ENCODE peak calls at places on chromosomes 11 and 22, in seven cellular contexts. One of them, this sample, is unnamed.
A peak's percentile ranks its signal among the peaks of the same experiment; 100 is the strongest.

GRCh38 chr11:66363805-66364535 is 7.6 kb downstream of the SLC29A2 start:
- DNase-seq in GM20000: peak; percentile 81
- DNase-seq in stomach: peak; percentile 55
- DNase-seq in cardiac muscle cell: peak; percentile 27
- DNase-seq in Panc1: no peak
- DNase-seq in tibial artery: no peak
- DNase-seq in endothelial cell: peak; percentile 77
- DNase-seq in this sample: no peak

GRCh38 chr11:122791411-122791810 is 46.9 kb upstream of the CRTAM start:
- DNase-seq in GM20000: no peak
- DNase-seq in stomach: no peak
- DNase-seq in cardiac muscle cell: no peak
- DNase-seq in Panc1: peak; percentile 28
- DNase-seq in tibial artery: no peak
- DNase-seq in endothelial cell: no peak
- DNase-seq in this sample: no peak

GRCh38 chr11:16195659-16196058 is 160.7 kb downstream of the SOX6 start:
- DNase-seq in GM20000: no peak
- DNase-seq in stomach: no peak
- DNase-seq in cardiac muscle cell: peak; percentile 20
- DNase-seq in Panc1: no peak
- DNase-seq in tibial artery: no peak
- DNase-seq in endothelial cell: no peak
- DNase-seq in this sample: no peak

GRCh38 chr22:26354707-26355106 is 74.4 kb upstream of the ASPHD2 start:
- DNase-seq in GM20000: no peak
- DNase-seq in stomach: no peak
- DNase-seq in cardiac muscle cell: no peak
- DNase-seq in Panc1: no peak
- DNase-seq in tibial artery: no peak
- DNase-seq in endothelial cell: no peak
- DNase-seq in this sample: no peak

GRCh38 chr11:94656968-94657367 is 89.8 kb downstream of the PIWIL4 start:
- DNase-seq in GM20000: no peak
- DNase-seq in stomach: no peak
- DNase-seq in cardiac muscle cell: no peak
- DNase-seq in Panc1: no peak
- DNase-seq in tibial artery: no peak
- DNase-seq in endothelial cell: no peak
- DNase-seq in this sample: no peak

GRCh38 chr11:119791701-119792151 is 62.7 kb upstream of the NECTIN1 start:
- DNase-seq in GM20000: no peak
- DNase-seq in stomach: no peak
- DNase-seq in cardiac muscle cell: peak; percentile 65
- DNase-seq in Panc1: no peak
- DNase-seq in tibial artery: peak; percentile 53
- DNase-seq in endothelial cell: no peak
- DNase-seq in this sample: no peak

GRCh38 chr22:48560836-48561235 is 1266.8 kb downstream of the BRD1 start:
- DNase-seq in GM20000: no peak
- DNase-seq in stomach: no peak
- DNase-seq in cardiac muscle cell: no peak
- DNase-seq in Panc1: no peak
- DNase-seq in tibial artery: no peak
- DNase-seq in endothelial cell: no peak
- DNase-seq in this sample: no peak

GRCh38 chr22:23750744-23751440 is at the start of gene ZNF70:
- DNase-seq in GM20000: peak; percentile 96
- DNase-seq in stomach: peak; percentile 95
- DNase-seq in cardiac muscle cell: peak; percentile 85
- DNase-seq in Panc1: no peak
- DNase-seq in tibial artery: peak; percentile 93
- DNase-seq in endothelial cell: peak; percentile 82
- DNase-seq in this sample: peak; percentile 36

GRCh38 chr22:43471606-43472135 is 59.9 kb downstream of the MPPED1 start:
- DNase-seq in GM20000: no peak
- DNase-seq in stomach: no peak
- DNase-seq in cardiac muscle cell: no peak
- DNase-seq in Panc1: no peak
- DNase-seq in tibial artery: no peak
- DNase-seq in endothelial cell: no peak
- DNase-seq in this sample: no peak

GRCh38 chr11:26048271-26048670 is 283.7 kb upstream of the ANO3 start:
- DNase-seq in GM20000: no peak
- DNase-seq in stomach: no peak
- DNase-seq in cardiac muscle cell: peak; percentile 1
- DNase-seq in Panc1: no peak
- DNase-seq in tibial artery: no peak
- DNase-seq in endothelial cell: no peak
- DNase-seq in this sample: no peak

GRCh38 chr11:48103621-48104561 is 112.7 kb upstream of the OR4B1 start:
- DNase-seq in GM20000: no peak
- DNase-seq in stomach: no peak
- DNase-seq in cardiac muscle cell: peak; percentile 55
- DNase-seq in Panc1: no peak
- DNase-seq in tibial artery: no peak
- DNase-seq in endothelial cell: no peak
- DNase-seq in this sample: no peak

GRCh38 chr11:119729581-119730346 is 764 bp upstream of the NECTIN1 start:
- DNase-seq in GM20000: peak; percentile 60
- DNase-seq in stomach: peak; percentile 52
- DNase-seq in cardiac muscle cell: peak; percentile 89
- DNase-seq in Panc1: no peak
- DNase-seq in tibial artery: peak; percentile 79
- DNase-seq in endothelial cell: no peak
- DNase-seq in this sample: peak; percentile 75

GRCh38 chr22:17732251-17732854 is 41.9 kb downstream of the BID start:
- DNase-seq in GM20000: no peak
- DNase-seq in stomach: no peak
- DNase-seq in cardiac muscle cell: no peak
- DNase-seq in Panc1: no peak
- DNase-seq in tibial artery: peak; percentile 15
- DNase-seq in endothelial cell: no peak
- DNase-seq in this sample: no peak

GRCh38 chr11:120035756-120036155 is 102.2 kb downstream of the TRIM29 start:
- DNase-seq in GM20000: no peak
- DNase-seq in stomach: no peak
- DNase-seq in cardiac muscle cell: no peak
- DNase-seq in Panc1: no peak
- DNase-seq in tibial artery: no peak
- DNase-seq in endothelial cell: no peak
- DNase-seq in this sample: peak; percentile 1

GRCh38 chr11:111193924-111194490 is 51.5 kb upstream of the POU2AF2 start:
- DNase-seq in GM20000: no peak
- DNase-seq in stomach: no peak
- DNase-seq in cardiac muscle cell: no peak
- DNase-seq in Panc1: no peak
- DNase-seq in tibial artery: no peak
- DNase-seq in endothelial cell: no peak
- DNase-seq in this sample: no peak

GRCh38 chr11:102064316-102064715 is 17.1 kb downstream of the CFAP300 start:
- DNase-seq in GM20000: no peak
- DNase-seq in stomach: no peak
- DNase-seq in cardiac muscle cell: no peak
- DNase-seq in Panc1: no peak
- DNase-seq in tibial artery: no peak
- DNase-seq in endothelial cell: no peak
- DNase-seq in this sample: no peak

GRCh38 chr11:18245396-18245795 is 3.1 kb downstream of the SAA2 start:
- DNase-seq in GM20000: no peak
- DNase-seq in stomach: no peak
- DNase-seq in cardiac muscle cell: no peak
- DNase-seq in Panc1: no peak
- DNase-seq in tibial artery: no peak
- DNase-seq in endothelial cell: no peak
- DNase-seq in this sample: no peak

GRCh38 chr11:120532511-120533196 is 21.1 kb downstream of the GRIK4 start:
- DNase-seq in GM20000: no peak
- DNase-seq in stomach: no peak
- DNase-seq in cardiac muscle cell: peak; percentile 42
- DNase-seq in Panc1: no peak
- DNase-seq in tibial artery: no peak
- DNase-seq in endothelial cell: no peak
- DNase-seq in this sample: no peak

GRCh38 chr11:34653851-34654490 is 33.1 kb downstream of the EHF start:
- DNase-seq in GM20000: no peak
- DNase-seq in stomach: peak; percentile 76
- DNase-seq in cardiac muscle cell: peak; percentile 96
- DNase-seq in Panc1: peak; percentile 82
- DNase-seq in tibial artery: no peak
- DNase-seq in endothelial cell: no peak
- DNase-seq in this sample: no peak

GRCh38 chr11:132300283-132300682 is 929.9 kb downstream of the NTM start:
- DNase-seq in GM20000: no peak
- DNase-seq in stomach: no peak
- DNase-seq in cardiac muscle cell: peak; percentile 16
- DNase-seq in Panc1: no peak
- DNase-seq in tibial artery: no peak
- DNase-seq in endothelial cell: peak; percentile 15
- DNase-seq in this sample: no peak

GRCh38 chr11:69841859-69842698 is 22.9 kb upstream of the FGF3 start:
- DNase-seq in GM20000: no peak
- DNase-seq in stomach: no peak
- DNase-seq in cardiac muscle cell: peak; percentile 17
- DNase-seq in Panc1: no peak
- DNase-seq in tibial artery: no peak
- DNase-seq in endothelial cell: no peak
- DNase-seq in this sample: no peak

GRCh38 chr22:19869497-19870152 is 15.0 kb upstream of the GNB1L start:
- DNase-seq in GM20000: no peak
- DNase-seq in stomach: no peak
- DNase-seq in cardiac muscle cell: no peak
- DNase-seq in Panc1: no peak
- DNase-seq in tibial artery: peak; percentile 42
- DNase-seq in endothelial cell: no peak
- DNase-seq in this sample: peak; percentile 51

GRCh38 chr11:2886191-2886894 is 768 bp upstream of the CDKN1C start:
- DNase-seq in GM20000: no peak
- DNase-seq in stomach: no peak
- DNase-seq in cardiac muscle cell: peak; percentile 57
- DNase-seq in Panc1: no peak
- DNase-seq in tibial artery: peak; percentile 78
- DNase-seq in endothelial cell: peak; percentile 67
- DNase-seq in this sample: no peak

GRCh38 chr11:18395735-18396504 is 1.6 kb downstream of the LDHA start:
- DNase-seq in GM20000: peak; percentile 94
- DNase-seq in stomach: peak; percentile 99
- DNase-seq in cardiac muscle cell: peak; percentile 100
- DNase-seq in Panc1: peak; percentile 96
- DNase-seq in tibial artery: peak; percentile 99
- DNase-seq in endothelial cell: peak; percentile 95
- DNase-seq in this sample: peak; percentile 98

GRCh38 chr22:26318975-26319374 is 110.1 kb upstream of the ASPHD2 start:
- DNase-seq in GM20000: no peak
- DNase-seq in stomach: no peak
- DNase-seq in cardiac muscle cell: no peak
- DNase-seq in Panc1: no peak
- DNase-seq in tibial artery: no peak
- DNase-seq in endothelial cell: peak; percentile 67
- DNase-seq in this sample: no peak

GRCh38 chr11:10387209-10388083 is 67.6 kb upstream of the AMPD3 start:
- DNase-seq in GM20000: no peak
- DNase-seq in stomach: no peak
- DNase-seq in cardiac muscle cell: peak; percentile 98
- DNase-seq in Panc1: no peak
- DNase-seq in tibial artery: peak; percentile 86
- DNase-seq in endothelial cell: no peak
- DNase-seq in this sample: no peak
- TF ChIP-seq CTCF in GM20000: no peak
- TF ChIP-seq CTCF in stomach: no peak
- TF ChIP-seq CTCF in cardiac muscle cell: no peak
- TF ChIP-seq CTCF in Panc1: no peak
- TF ChIP-seq CTCF in tibial artery: no peak
- TF ChIP-seq CTCF in endothelial cell: no peak
- TF ChIP-seq CTCF in this sample: no peak

DNA sequence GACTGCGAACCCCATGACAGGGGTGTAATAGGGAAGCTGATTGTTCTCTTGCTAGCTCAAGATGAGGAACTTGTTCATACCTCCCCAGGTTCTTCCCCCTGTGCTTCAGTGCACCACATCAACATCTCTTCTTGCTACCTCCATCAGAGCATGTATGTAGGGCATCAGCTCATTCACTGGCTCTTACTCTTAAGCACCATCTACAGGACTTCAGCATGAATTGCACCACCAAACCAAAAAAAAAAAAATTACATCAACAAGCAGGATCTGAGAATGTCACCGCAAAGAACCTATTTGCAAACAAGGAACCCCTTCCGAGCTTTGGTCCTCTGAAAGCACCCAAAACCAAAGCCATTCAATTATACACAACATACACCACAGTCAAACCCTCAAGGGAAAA is 2226.5 kb upstream of the RAG2 start:
- DNase-seq in GM20000: no peak
- DNase-seq in stomach: no peak
- DNase-seq in cardiac muscle cell: peak; percentile 25
- DNase-seq in Panc1: no peak
- DNase-seq in tibial artery: no peak
- DNase-seq in endothelial cell: no peak
- DNase-seq in this sample: no peak
- TF ChIP-seq CTCF in GM20000: no peak
- TF ChIP-seq CTCF in stomach: no peak
- TF ChIP-seq CTCF in cardiac muscle cell: peak; percentile 31
- TF ChIP-seq CTCF in Panc1: peak; percentile 44
- TF ChIP-seq CTCF in tibial artery: no peak
- TF ChIP-seq CTCF in endothelial cell: peak; percentile 31
- TF ChIP-seq CTCF in this sample: no peak

DNA sequence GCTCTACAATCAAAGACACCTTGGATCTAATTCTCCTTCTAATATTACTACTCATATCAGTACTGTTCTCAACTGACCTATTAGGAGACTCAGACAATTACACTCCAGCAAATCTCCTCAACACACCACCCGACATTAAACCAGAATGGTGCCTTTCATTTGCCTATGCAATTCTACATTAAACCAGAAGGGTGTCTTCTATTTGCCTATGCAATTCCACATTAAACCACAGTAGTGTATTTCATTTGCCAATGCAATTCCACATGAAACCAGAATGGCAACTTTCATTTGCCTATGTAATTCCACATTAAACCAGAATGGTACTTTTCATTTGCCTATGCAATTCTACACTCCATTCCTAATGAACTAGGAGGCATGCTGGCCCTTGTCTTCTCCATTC is 15.3 kb upstream of the APOL3 start:
- DNase-seq in GM20000: no peak
- DNase-seq in stomach: no peak
- DNase-seq in cardiac muscle cell: no peak
- DNase-seq in Panc1: no peak
- DNase-seq in tibial artery: no peak
- DNase-seq in endothelial cell: no peak
- DNase-seq in this sample: no peak
- TF ChIP-seq CTCF in GM20000: no peak
- TF ChIP-seq CTCF in stomach: no peak
- TF ChIP-seq CTCF in cardiac muscle cell: no peak
- TF ChIP-seq CTCF in Panc1: no peak
- TF ChIP-seq CTCF in tibial artery: no peak
- TF ChIP-seq CTCF in endothelial cell: peak; percentile 32
- TF ChIP-seq CTCF in this sample: no peak

DNA sequence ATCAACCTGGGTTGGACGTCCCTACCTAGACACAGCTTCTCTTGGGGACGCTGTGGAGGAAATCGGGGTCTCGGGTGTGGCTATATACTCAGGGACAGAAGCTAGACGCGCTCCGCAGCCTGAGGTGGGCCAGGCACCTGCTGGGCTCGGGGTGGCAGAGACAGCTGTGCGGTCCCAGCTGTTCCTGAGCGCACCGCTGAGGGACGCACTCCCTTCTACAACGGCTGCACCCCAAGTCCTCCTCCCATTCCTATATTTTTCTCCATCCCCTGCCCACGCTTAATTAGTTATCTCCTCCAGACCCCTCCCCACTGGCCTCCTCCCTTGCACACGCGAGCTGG is 188 bp upstream of the MTNR1B start:
- DNase-seq in GM20000: no peak
- DNase-seq in stomach: no peak
- DNase-seq in cardiac muscle cell: no peak
- DNase-seq in Panc1: no peak
- DNase-seq in tibial artery: no peak
- DNase-seq in endothelial cell: no peak
- DNase-seq in this sample: no peak
- TF ChIP-seq CTCF in GM20000: no peak
- TF ChIP-seq CTCF in stomach: no peak
- TF ChIP-seq CTCF in cardiac muscle cell: no peak
- TF ChIP-seq CTCF in Panc1: no peak
- TF ChIP-seq CTCF in tibial artery: no peak
- TF ChIP-seq CTCF in endothelial cell: no peak
- TF ChIP-seq CTCF in this sample: no peak